ENCODE peak calls at places on chromosomes 2 and 18, in five cellular contexts. One of them, this sample, is unnamed. For H3K9me3, the result is how much of the 10 kb centered on the place peaks cover.

GRCh38 chr2:16396986-16397385 is 268.6 kb downstream of the CYRIA start:
- DNase-seq in cardiac muscle cell: no peak
- DNase-seq in PC-9: no peak
- DNase-seq in fibroblast of lung: no peak
- DNase-seq in kidney: no peak
- DNase-seq in this sample: no peak

GRCh38 chr18:49249523-49249922 is 210.9 kb downstream of the DYM start:
- DNase-seq in kidney: no peak
- DNase-seq in cardiac muscle cell: peak
- DNase-seq in fibroblast of lung: peak
- DNase-seq in PC-9: peak
- DNase-seq in this sample: no peak

GRCh38 chr2:2892892-2893291 is 484.7 kb downstream of the EIPR1 start:
- DNase-seq in fibroblast of lung: no peak
- DNase-seq in kidney: no peak
- DNase-seq in cardiac muscle cell: no peak
- DNase-seq in PC-9: no peak
- DNase-seq in this sample: no peak

GRCh38 chr2:238032755-238033337 is 28.0 kb upstream of the SCLY start:
- DNase-seq in PC-9: no peak
- DNase-seq in fibroblast of lung: no peak
- DNase-seq in cardiac muscle cell: no peak
- DNase-seq in kidney: peak
- DNase-seq in this sample: no peak

GRCh38 chr2:159146930-159147666 is 139.4 kb downstream of the WDSUB1 start:
- DNase-seq in cardiac muscle cell: peak
- DNase-seq in PC-9: peak
- DNase-seq in fibroblast of lung: no peak
- DNase-seq in kidney: peak
- DNase-seq in this sample: no peak

GRCh38 chr2:72689579-72690170 is 136.2 kb downstream of the EXOC6B start:
- DNase-seq in cardiac muscle cell: peak
- DNase-seq in PC-9: no peak
- DNase-seq in kidney: no peak
- DNase-seq in fibroblast of lung: peak
- DNase-seq in this sample: no peak

GRCh38 chr2:2662037-2662846 is 331.2 kb upstream of the MYT1L start:
- DNase-seq in fibroblast of lung: peak
- DNase-seq in PC-9: no peak
- DNase-seq in cardiac muscle cell: no peak
- DNase-seq in kidney: no peak
- DNase-seq in this sample: no peak

GRCh38 chr2:62939735-62940491 is 110.7 kb upstream of the OTX1 start:
- DNase-seq in kidney: no peak
- DNase-seq in fibroblast of lung: peak
- DNase-seq in PC-9: no peak
- DNase-seq in cardiac muscle cell: peak
- DNase-seq in this sample: peak

GRCh38 chr2:186603208-186603765 is 13.4 kb downstream of the ITGAV start:
- DNase-seq in kidney: no peak
- DNase-seq in cardiac muscle cell: peak
- DNase-seq in PC-9: no peak
- DNase-seq in fibroblast of lung: peak
- DNase-seq in this sample: no peak

GRCh38 chr2:18525236-18525635 is 35.2 kb downstream of the RDH14 start:
- DNase-seq in cardiac muscle cell: no peak
- DNase-seq in fibroblast of lung: no peak
- DNase-seq in kidney: no peak
- DNase-seq in PC-9: no peak
- DNase-seq in this sample: no peak

GRCh38 chr2:236572482-236572881 is 2.9 kb downstream of the ACKR3 start:
- DNase-seq in kidney: no peak
- DNase-seq in cardiac muscle cell: no peak
- DNase-seq in PC-9: no peak
- DNase-seq in fibroblast of lung: no peak
- DNase-seq in this sample: no peak

GRCh38 chr2:96240341-96241038 is 25.3 kb downstream of the TMEM127 start:
- DNase-seq in kidney: peak
- DNase-seq in PC-9: no peak
- DNase-seq in fibroblast of lung: no peak
- DNase-seq in cardiac muscle cell: no peak
- DNase-seq in this sample: no peak

GRCh38 chr2:139550873-139551272 is 770.7 kb upstream of the NXPH2 start:
- DNase-seq in fibroblast of lung: no peak
- DNase-seq in kidney: no peak
- DNase-seq in PC-9: no peak
- DNase-seq in cardiac muscle cell: no peak
- DNase-seq in this sample: no peak

GRCh38 chr2:121182520-121182919 is 102.5 kb downstream of the TFCP2L1 start:
- DNase-seq in PC-9: no peak
- DNase-seq in kidney: no peak
- DNase-seq in fibroblast of lung: no peak
- DNase-seq in cardiac muscle cell: no peak
- DNase-seq in this sample: no peak

GRCh38 chr2:55965276-55965675 is 41.7 kb upstream of the EFEMP1 start:
- DNase-seq in PC-9: no peak
- DNase-seq in fibroblast of lung: no peak
- DNase-seq in kidney: no peak
- DNase-seq in cardiac muscle cell: no peak
- DNase-seq in this sample: no peak

GRCh38 chr2:31950946-31951562 is 59.8 kb downstream of the MEMO1 start:
- DNase-seq in cardiac muscle cell: no peak
- DNase-seq in PC-9: no peak
- DNase-seq in fibroblast of lung: no peak
- DNase-seq in kidney: no peak
- DNase-seq in this sample: no peak

GRCh38 chr2:98514879-98515570 is 70.4 kb downstream of the INPP4A start:
- DNase-seq in kidney: no peak
- DNase-seq in PC-9: no peak
- DNase-seq in fibroblast of lung: peak
- DNase-seq in cardiac muscle cell: peak
- DNase-seq in this sample: no peak

GRCh38 chr2:29397039-29397438 is 281.8 kb downstream of the CLIP4 start:
- DNase-seq in kidney: no peak
- DNase-seq in fibroblast of lung: peak
- DNase-seq in PC-9: peak
- DNase-seq in cardiac muscle cell: no peak
- DNase-seq in this sample: no peak

GRCh38 chr2:215465246-215465645 is 29.4 kb upstream of the FN1 start:
- DNase-seq in fibroblast of lung: peak
- DNase-seq in PC-9: peak
- DNase-seq in kidney: no peak
- DNase-seq in cardiac muscle cell: peak
- DNase-seq in this sample: no peak

GRCh38 chr2:166373951-166374350 is 1.8 kb downstream of the SCN9A start:
- DNase-seq in cardiac muscle cell: peak
- DNase-seq in kidney: no peak
- DNase-seq in PC-9: no peak
- DNase-seq in fibroblast of lung: peak
- DNase-seq in this sample: peak

GRCh38 chr18:75687626-75688025 is 260.1 kb upstream of the SMIM21 start:
- DNase-seq in cardiac muscle cell: no peak
- DNase-seq in PC-9: no peak
- DNase-seq in fibroblast of lung: peak
- DNase-seq in kidney: no peak
- DNase-seq in this sample: no peak

DNA sequence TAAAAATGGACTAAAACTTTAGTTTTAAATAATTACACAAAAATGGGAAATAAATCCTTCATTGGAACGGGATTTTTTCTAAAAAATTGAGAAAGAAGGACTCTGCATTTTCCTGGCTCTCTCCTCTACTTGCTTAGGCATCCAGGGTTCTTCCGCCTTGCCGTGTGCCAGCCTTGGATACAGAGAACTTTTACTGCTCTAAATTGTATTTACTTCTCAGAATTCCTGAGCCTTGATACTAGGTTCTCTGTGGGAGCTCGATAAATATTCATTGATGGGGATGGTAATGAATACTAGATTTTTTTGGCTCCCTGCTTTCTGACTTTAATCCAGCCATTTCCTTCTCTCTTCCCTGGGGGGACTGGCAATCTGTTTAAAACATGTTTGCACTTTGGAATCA is 746.0 kb upstream of the LRRTM1 start:
- DNase-seq in kidney: no peak
- DNase-seq in cardiac muscle cell: no peak
- DNase-seq in fibroblast of lung: no peak
- DNase-seq in PC-9: no peak
- DNase-seq in this sample: no peak
- H3K9me3 ChIP-seq in kidney: under half
- H3K9me3 ChIP-seq in cardiac muscle cell: under half
- H3K9me3 ChIP-seq in fibroblast of lung: under half
- H3K9me3 ChIP-seq in PC-9: under half
- H3K9me3 ChIP-seq in this sample: under half

GRCh38 chr2:181887056-181887455 is 4.5 kb upstream of the ITPRID2 start:
- DNase-seq in fibroblast of lung: no peak
- DNase-seq in PC-9: no peak
- DNase-seq in kidney: no peak
- DNase-seq in cardiac muscle cell: no peak
- DNase-seq in this sample: no peak

GRCh38 chr2:181892795-181893435 is 1.4 kb downstream of the ITPRID2 start:
- DNase-seq in fibroblast of lung: peak
- DNase-seq in cardiac muscle cell: peak
- DNase-seq in kidney: no peak
- DNase-seq in PC-9: peak
- DNase-seq in this sample: no peak

GRCh38 chr2:181894381-181894780 is 2.9 kb downstream of the ITPRID2 start:
- DNase-seq in kidney: no peak
- DNase-seq in fibroblast of lung: no peak
- DNase-seq in PC-9: no peak
- DNase-seq in cardiac muscle cell: no peak
- DNase-seq in this sample: no peak

GRCh38 chr2:181891966-181892794 is 650 bp downstream of the ITPRID2 start:
- DNase-seq in PC-9: peak
- DNase-seq in fibroblast of lung: peak
- DNase-seq in kidney: peak
- DNase-seq in cardiac muscle cell: peak
- DNase-seq in this sample: no peak

GRCh38 chr2:181891258-181891965 is at the start of gene ITPRID2:
- DNase-seq in fibroblast of lung: peak
- DNase-seq in kidney: peak
- DNase-seq in cardiac muscle cell: peak
- DNase-seq in PC-9: peak
- DNase-seq in this sample: peak
- TF ChIP-seq CTCF in fibroblast of lung: no peak
- TF ChIP-seq CTCF in kidney: peak
- TF ChIP-seq CTCF in cardiac muscle cell: no peak
- TF ChIP-seq CTCF in PC-9: peak
- TF ChIP-seq CTCF in this sample: no peak

GRCh38 chr2:213640742-213641425 is 356.6 kb downstream of the SPAG16 start:
- DNase-seq in kidney: no peak
- DNase-seq in fibroblast of lung: no peak
- DNase-seq in cardiac muscle cell: no peak
- DNase-seq in PC-9: peak
- DNase-seq in this sample: no peak

GRCh38 chr2:213649176-213649575 is 364.9 kb downstream of the SPAG16 start:
- DNase-seq in cardiac muscle cell: no peak
- DNase-seq in PC-9: no peak
- DNase-seq in kidney: no peak
- DNase-seq in fibroblast of lung: no peak
- DNase-seq in this sample: no peak

GRCh38 chr2:213644926-213645325 is 360.7 kb downstream of the SPAG16 start:
- DNase-seq in fibroblast of lung: no peak
- DNase-seq in PC-9: no peak
- DNase-seq in cardiac muscle cell: no peak
- DNase-seq in kidney: no peak
- DNase-seq in this sample: no peak
- H3K27ac ChIP-seq in fibroblast of lung: no peak
- H3K27ac ChIP-seq in PC-9: no peak
- H3K27ac ChIP-seq in cardiac muscle cell: no peak
- H3K27ac ChIP-seq in kidney: no peak
- H3K27ac ChIP-seq in this sample: no peak

GRCh38 chr2:137715731-137716191 is 248.5 kb upstream of the HNMT start:
- DNase-seq in cardiac muscle cell: no peak
- DNase-seq in kidney: peak
- DNase-seq in PC-9: no peak
- DNase-seq in fibroblast of lung: no peak
- DNase-seq in this sample: no peak
- H3K9me3 ChIP-seq in cardiac muscle cell: under half
- H3K9me3 ChIP-seq in kidney: under half
- H3K9me3 ChIP-seq in PC-9: under half
- H3K9me3 ChIP-seq in fibroblast of lung: under half
- H3K9me3 ChIP-seq in this sample: under half

GRCh38 chr2:42598656-42599267 is 30.3 kb downstream of the MTA3 start:
- DNase-seq in cardiac muscle cell: no peak
- DNase-seq in kidney: no peak
- DNase-seq in PC-9: no peak
- DNase-seq in fibroblast of lung: no peak
- DNase-seq in this sample: no peak
- TF ChIP-seq CTCF in cardiac muscle cell: no peak
- TF ChIP-seq CTCF in kidney: no peak
- TF ChIP-seq CTCF in PC-9: no peak
- TF ChIP-seq CTCF in fibroblast of lung: no peak
- TF ChIP-seq CTCF in this sample: no peak

GRCh38 chr2:38665854-38666577 is at the start of gene GALM:
- DNase-seq in fibroblast of lung: peak
- DNase-seq in cardiac muscle cell: peak
- DNase-seq in PC-9: peak
- DNase-seq in kidney: peak
- DNase-seq in this sample: peak
- H3K27ac ChIP-seq in fibroblast of lung: peak
- H3K27ac ChIP-seq in cardiac muscle cell: peak
- H3K27ac ChIP-seq in PC-9: peak
- H3K27ac ChIP-seq in kidney: peak
- H3K27ac ChIP-seq in this sample: peak

DNA sequence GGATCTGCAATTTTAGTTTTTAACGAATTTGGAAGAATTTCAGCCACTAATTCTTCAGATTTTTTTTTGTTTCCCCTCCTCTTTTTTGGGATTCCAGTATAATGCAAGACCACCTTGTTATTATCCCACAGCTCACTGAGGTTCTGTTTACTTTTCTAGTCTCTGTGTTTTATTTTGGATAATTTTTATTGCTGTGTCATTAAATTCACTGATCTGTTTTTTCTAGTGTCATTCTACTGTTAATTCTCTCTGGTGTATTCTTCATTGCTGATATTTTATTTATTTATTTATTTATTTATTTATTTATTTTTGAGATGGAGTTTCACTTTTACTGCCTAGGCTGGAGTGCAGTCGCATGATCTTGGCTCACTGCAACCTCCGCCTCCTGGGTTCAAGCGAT is 32.2 kb downstream of the UBR3 start:
- DNase-seq in cardiac muscle cell: no peak
- DNase-seq in kidney: no peak
- DNase-seq in PC-9: no peak
- DNase-seq in fibroblast of lung: no peak
- DNase-seq in this sample: no peak
- H3K9me3 ChIP-seq in cardiac muscle cell: under half
- H3K9me3 ChIP-seq in kidney: under half
- H3K9me3 ChIP-seq in PC-9: under half
- H3K9me3 ChIP-seq in fibroblast of lung: under half
- H3K9me3 ChIP-seq in this sample: under half

This sample was measured in AG04450.